ENCODE peak calls at places on chromosomes 4 and X, in four cellular contexts. I is HT1080, V is CD14-positive monocyte, T is bronchial epithelial cell. L is an unnamed sample.

GRCh38 chrX:10450959-10451355 is 169.4 kb downstream of the MID1 start:
- DNase-seq in I (no peak), V (no peak), T (no peak), L (peak)

GRCh38 chrX:134604701-134605271 is 53.5 kb downstream of the PLAC1 start:
- DNase-seq in T (peak), V (no peak), I (no peak), L (peak)

GRCh38 chr4:77538574-77539157 is 67.0 kb upstream of the CXCL13 start:
- DNase-seq in T (peak), V (no peak), I (peak), L (peak)

GRCh38 chrX:96791559-96791958 is 92.1 kb upstream of the RPA4 start:
- DNase-seq in V (no peak), I (peak), T (peak), L (no peak)

GRCh38 chr4:108411836-108412235 is 208.5 kb upstream of the RPL34 start:
- DNase-seq in V (no peak), T (no peak), I (no peak), L (no peak)

GRCh38 chrX:109679820-109680219 is 53.2 kb downstream of the ACSL4 start:
- DNase-seq in V (no peak), T (no peak), I (no peak), L (no peak)

GRCh38 chrX:84170931-84171330 is 17.1 kb downstream of the RPS6KA6 start:
- DNase-seq in T (no peak), V (no peak), I (no peak), L (no peak)

GRCh38 chr4:147731611-147732515 is at the start of gene ARHGAP10:
- DNase-seq in V (peak), T (peak), I (peak), L (peak)

GRCh38 chr4:74682567-74683359 is 111.6 kb downstream of the BTC start:
- DNase-seq in V (no peak), I (peak), T (peak), L (peak)

GRCh38 chr4:99863-100262 is 24.4 kb upstream of the ZNF718 start:
- DNase-seq in I (no peak), T (no peak), V (no peak), L (no peak)

GRCh38 chr4:156102411-156102810 is 148.7 kb upstream of the CTSO start:
- DNase-seq in I (no peak), T (no peak), V (no peak), L (no peak)

GRCh38 chr4:182604953-182605352 is 312.2 kb downstream of the DCTD start:
- DNase-seq in V (no peak), T (peak), I (peak), L (no peak)

GRCh38 chrX:41381685-41382084 is 47.7 kb downstream of the DDX3X start:
- DNase-seq in I (peak), V (peak), T (peak), L (peak)

GRCh38 chrX:18448416-18448815 is 23.0 kb downstream of the CDKL5 start:
- DNase-seq in I (no peak), V (no peak), T (no peak), L (no peak)

GRCh38 chr4:56129431-56129861 is 180.7 kb downstream of the CEP135 start:
- DNase-seq in I (no peak), T (no peak), V (no peak), L (no peak)

GRCh38 chr4:48133668-48134444 is at the start of gene TXK:
- DNase-seq in I (no peak), V (no peak), T (no peak), L (no peak)

GRCh38 chr4:86918539-86919072 is 16.2 kb upstream of the AFF1 start:
- DNase-seq in T (peak), I (no peak), V (peak), L (peak)

GRCh38 chr4:22235798-22236197 is 280.1 kb downstream of the ADGRA3 start:
- DNase-seq in V (no peak), I (no peak), T (no peak), L (no peak)

GRCh38 chrX:13091111-13091765 is 46.8 kb upstream of the FAM9C start:
- DNase-seq in I (no peak), V (no peak), T (no peak), L (no peak)

GRCh38 chr4:75545526-75545925 is 10.3 kb upstream of the ODAPH start:
- DNase-seq in V (no peak), I (peak), T (no peak), L (peak)

GRCh38 chrX:45806410-45807121 is 605.9 kb upstream of the DIPK2B start:
- DNase-seq in I (peak), T (peak), V (no peak), L (peak)

GRCh38 chrX:29231800-29232199 is 644.6 kb downstream of the IL1RAPL1 start:
- DNase-seq in V (no peak), T (peak), I (no peak), L (no peak)

GRCh38 chrX:131739823-131740222 is 195.9 kb downstream of the OR13H1 start:
- DNase-seq in T (no peak), V (no peak), I (peak), L (no peak)

GRCh38 chr4:95627004-95627403 is 78.2 kb upstream of the UNC5C start:
- DNase-seq in T (no peak), V (no peak), I (no peak), L (no peak)

GRCh38 chr4:23789765-23790164 is 100.1 kb downstream of the PPARGC1A start:
- DNase-seq in I (peak), V (no peak), T (no peak), L (peak)

GRCh38 chrX:137353404-137353803 is 212.5 kb upstream of the ZIC3 start:
- DNase-seq in T (no peak), I (no peak), V (no peak), L (no peak)

L was measured in RCC 7860.